ENCODE peak calls at places on chromosome 9, in five cellular contexts. One of them, this sample, is unnamed.
A peak's percentile ranks its signal among the peaks of the same experiment; 100 is the strongest.

GRCh38 chr9:131875828-131876485 is 136.1 kb upstream of the RAPGEF1 start:
- DNase-seq in fibroblast of lung: peak; percentile 42
- DNase-seq in Peyer's patch: no peak
- DNase-seq in cardiac muscle cell: no peak
- DNase-seq in A549: no peak
- DNase-seq in this sample: no peak

GRCh38 chr9:89319015-89319905 is 960 bp downstream of the SECISBP2 start:
- DNase-seq in A549: no peak
- DNase-seq in cardiac muscle cell: no peak
- DNase-seq in Peyer's patch: no peak
- DNase-seq in fibroblast of lung: no peak
- DNase-seq in this sample: no peak

GRCh38 chr9:38046669-38047300 is 22.2 kb downstream of the SHB start:
- DNase-seq in Peyer's patch: no peak
- DNase-seq in cardiac muscle cell: no peak
- DNase-seq in fibroblast of lung: peak; percentile 89
- DNase-seq in A549: no peak
- DNase-seq in this sample: no peak

GRCh38 chr9:101727621-101728524 is 10.6 kb downstream of the GRIN3A start:
- DNase-seq in fibroblast of lung: no peak
- DNase-seq in Peyer's patch: no peak
- DNase-seq in cardiac muscle cell: peak; percentile 16
- DNase-seq in A549: peak; percentile 13
- DNase-seq in this sample: no peak

GRCh38 chr9:34716711-34717110 is 6.8 kb upstream of the CCL21 start:
- DNase-seq in cardiac muscle cell: no peak
- DNase-seq in A549: no peak
- DNase-seq in fibroblast of lung: no peak
- DNase-seq in Peyer's patch: no peak
- DNase-seq in this sample: peak; percentile 34

GRCh38 chr9:75552941-75553340 is 337.5 kb upstream of the PCSK5 start:
- DNase-seq in fibroblast of lung: peak; percentile 38
- DNase-seq in Peyer's patch: no peak
- DNase-seq in cardiac muscle cell: no peak
- DNase-seq in A549: no peak
- DNase-seq in this sample: no peak

GRCh38 chr9:112048924-112049785 is 125.9 kb downstream of the SUSD1 start:
- DNase-seq in Peyer's patch: no peak
- DNase-seq in fibroblast of lung: peak; percentile 93
- DNase-seq in cardiac muscle cell: no peak
- DNase-seq in A549: no peak
- DNase-seq in this sample: no peak

GRCh38 chr9:116342071-116342470 is 188.5 kb downstream of the PAPPA start:
- DNase-seq in fibroblast of lung: no peak
- DNase-seq in cardiac muscle cell: no peak
- DNase-seq in A549: no peak
- DNase-seq in Peyer's patch: no peak
- DNase-seq in this sample: no peak

GRCh38 chr9:134627417-134628353 is 13.9 kb upstream of the COL5A1 start:
- DNase-seq in cardiac muscle cell: no peak
- DNase-seq in Peyer's patch: no peak
- DNase-seq in A549: no peak
- DNase-seq in fibroblast of lung: no peak
- DNase-seq in this sample: no peak

GRCh38 chr9:75601280-75601679 is 289.2 kb upstream of the PCSK5 start:
- DNase-seq in cardiac muscle cell: peak; percentile 31
- DNase-seq in Peyer's patch: no peak
- DNase-seq in fibroblast of lung: no peak
- DNase-seq in A549: no peak
- DNase-seq in this sample: no peak

GRCh38 chr9:89247431-89248370 is 63.3 kb upstream of the CKS2 start:
- DNase-seq in cardiac muscle cell: no peak
- DNase-seq in fibroblast of lung: peak; percentile 30
- DNase-seq in A549: no peak
- DNase-seq in Peyer's patch: no peak
- DNase-seq in this sample: no peak

GRCh38 chr9:129886226-129887174 is 51.2 kb downstream of the USP20 start:
- DNase-seq in cardiac muscle cell: no peak
- DNase-seq in fibroblast of lung: no peak
- DNase-seq in A549: no peak
- DNase-seq in Peyer's patch: peak; percentile 49
- DNase-seq in this sample: no peak

GRCh38 chr9:21549890-21550289 is 67.8 kb upstream of the IFNE start:
- DNase-seq in cardiac muscle cell: no peak
- DNase-seq in Peyer's patch: no peak
- DNase-seq in fibroblast of lung: no peak
- DNase-seq in A549: no peak
- DNase-seq in this sample: no peak

GRCh38 chr9:136779808-136780207 is 11.3 kb upstream of the TMEM141 start:
- DNase-seq in fibroblast of lung: no peak
- DNase-seq in A549: no peak
- DNase-seq in cardiac muscle cell: no peak
- DNase-seq in Peyer's patch: no peak
- DNase-seq in this sample: no peak
- TF ChIP-seq CTCF in fibroblast of lung: no peak
- TF ChIP-seq CTCF in A549: no peak
- TF ChIP-seq CTCF in cardiac muscle cell: no peak
- TF ChIP-seq CTCF in Peyer's patch: no peak
- TF ChIP-seq CTCF in this sample: no peak

GRCh38 chr9:12554636-12555035 is 138.5 kb upstream of the TYRP1 start:
- DNase-seq in Peyer's patch: no peak
- DNase-seq in fibroblast of lung: peak; percentile 3
- DNase-seq in cardiac muscle cell: no peak
- DNase-seq in A549: no peak
- DNase-seq in this sample: no peak
- TF ChIP-seq CTCF in Peyer's patch: no peak
- TF ChIP-seq CTCF in fibroblast of lung: no peak
- TF ChIP-seq CTCF in cardiac muscle cell: peak; percentile 31
- TF ChIP-seq CTCF in A549: peak; percentile 22
- TF ChIP-seq CTCF in this sample: peak; percentile 57

GRCh38 chr9:106862115-106862945 is 636 bp upstream of the ZNF462 start:
- DNase-seq in fibroblast of lung: peak; percentile 53
- DNase-seq in cardiac muscle cell: peak; percentile 77
- DNase-seq in A549: peak; percentile 44
- DNase-seq in Peyer's patch: no peak
- DNase-seq in this sample: peak; percentile 84
- TF ChIP-seq CTCF in fibroblast of lung: peak; percentile 42
- TF ChIP-seq CTCF in cardiac muscle cell: peak; percentile 47
- TF ChIP-seq CTCF in A549: peak; percentile 31
- TF ChIP-seq CTCF in Peyer's patch: no peak
- TF ChIP-seq CTCF in this sample: peak; percentile 59

GRCh38 chr9:19117039-19117716 is 10.1 kb downstream of the PLIN2 start:
- DNase-seq in A549: no peak
- DNase-seq in cardiac muscle cell: no peak
- DNase-seq in Peyer's patch: no peak
- DNase-seq in fibroblast of lung: no peak
- DNase-seq in this sample: peak; percentile 42
- TF ChIP-seq CTCF in A549: no peak
- TF ChIP-seq CTCF in cardiac muscle cell: no peak
- TF ChIP-seq CTCF in Peyer's patch: no peak
- TF ChIP-seq CTCF in fibroblast of lung: no peak
- TF ChIP-seq CTCF in this sample: no peak

DNA sequence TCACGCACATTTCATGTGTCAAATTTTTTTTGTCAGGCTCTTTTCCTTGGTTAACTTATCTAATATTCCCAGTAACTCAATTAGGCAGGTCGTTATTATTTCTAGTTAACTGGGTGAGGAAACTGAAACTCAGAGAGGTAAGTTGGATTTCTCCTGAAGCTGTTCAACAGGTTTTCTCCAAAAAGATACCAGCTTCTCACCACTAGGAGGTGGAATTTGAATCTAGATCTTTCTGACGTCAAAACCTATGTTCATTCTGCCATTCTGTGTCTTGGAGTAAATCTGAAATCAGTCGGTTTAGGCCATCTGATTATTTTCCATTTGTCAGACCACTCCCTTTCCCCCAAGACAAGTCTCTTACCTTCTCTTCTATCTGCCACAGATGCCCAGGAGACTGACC is 572.9 kb downstream of the ACTL7B start:
- DNase-seq in fibroblast of lung: no peak
- DNase-seq in A549: no peak
- DNase-seq in cardiac muscle cell: no peak
- DNase-seq in Peyer's patch: no peak
- DNase-seq in this sample: no peak
- TF ChIP-seq CTCF in fibroblast of lung: no peak
- TF ChIP-seq CTCF in A549: peak; percentile 14
- TF ChIP-seq CTCF in cardiac muscle cell: peak; percentile 31
- TF ChIP-seq CTCF in Peyer's patch: peak; percentile 8
- TF ChIP-seq CTCF in this sample: peak; percentile 22

This sample was measured in osteocyte.